ENCODE peak calls at places on chromosome 9, in four cellular contexts. J is naive thymus-derived CD4-positive, alpha-beta T cell; H is CD8-positive, alpha-beta T cell; U is HCT116. M is an unnamed sample. For H3K4me1, the result is how much of the 10 kb centered on the place peaks cover.

GRCh38 chr9:116099821-116100220 is 53.8 kb upstream of the PAPPA start:
- DNase-seq in J (no peak), H (no peak), U (no peak), M (no peak)

GRCh38 chr9:97907632-97908031 is 14.7 kb downstream of the TRMO start:
- DNase-seq in J (no peak), H (no peak), U (no peak), M (no peak)

GRCh38 chr9:119280740-119281485 is 88.3 kb downstream of the BRINP1 start:
- DNase-seq in J (no peak), H (no peak), U (no peak), M (no peak)

GRCh38 chr9:19303216-19303615 is 72.7 kb downstream of the DENND4C start:
- DNase-seq in J (no peak), H (no peak), U (no peak), M (no peak)

GRCh38 chr9:32707326-32707725 is 71.9 kb upstream of the TAF1L start:
- DNase-seq in J (no peak), H (no peak), U (no peak), M (no peak)

GRCh38 chr9:68969538-68969937 is 44.4 kb downstream of the PRKACG start:
- DNase-seq in J (no peak), H (no peak), U (no peak), M (no peak)

GRCh38 chr9:16082796-16083195 is 530.0 kb downstream of the CCDC171 start:
- DNase-seq in J (no peak), H (no peak), U (no peak), M (no peak)

GRCh38 chr9:136286987-136287379 is 16.9 kb downstream of the CCDC187 start:
- DNase-seq in J (no peak), H (no peak), U (no peak), M (no peak)

GRCh38 chr9:134738869-134739659 is 97.5 kb downstream of the COL5A1 start:
- DNase-seq in J (peak), H (peak), U (peak), M (peak)

GRCh38 chr9:76730795-76731194 is 33.4 kb upstream of the PCA3 start:
- DNase-seq in J (no peak), H (no peak), U (no peak), M (no peak)

GRCh38 chr9:78539188-78539587 is 242.3 kb downstream of the PSAT1 start:
- DNase-seq in J (no peak), H (no peak), U (no peak), M (no peak)

GRCh38 chr9:134964271-134964670 is 46.6 kb upstream of the FCN1 start:
- DNase-seq in J (no peak), H (no peak), U (no peak), M (no peak)

GRCh38 chr9:89879276-89879675 is 274.5 kb downstream of the GADD45G start:
- DNase-seq in J (no peak), H (peak), U (no peak), M (no peak)

GRCh38 chr9:36358486-36358885 is 41.6 kb downstream of the RNF38 start:
- DNase-seq in J (no peak), H (no peak), U (no peak), M (no peak)

GRCh38 chr9:32776201-32776600 is 7.1 kb upstream of the TMEM215 start:
- DNase-seq in J (no peak), H (no peak), U (no peak), M (no peak)

GRCh38 chr9:135974220-135974573 is 13.0 kb upstream of the UBAC1 start:
- DNase-seq in J (no peak), H (no peak), U (no peak), M (no peak)

GRCh38 chr9:87537625-87538024 is 40.0 kb downstream of the DAPK1 start:
- DNase-seq in J (no peak), H (no peak), U (no peak), M (no peak)

GRCh38 chr9:77597057-77597456 is 51.1 kb downstream of the GNA14 start:
- DNase-seq in J (no peak), H (no peak), U (no peak), M (no peak)

GRCh38 chr9:123555612-123556011 is 199.6 kb downstream of the CRB2 start:
- DNase-seq in J (no peak), H (no peak), U (no peak), M (no peak)

GRCh38 chr9:5695860-5696259 is 67.0 kb downstream of the RIC1 start:
- DNase-seq in J (no peak), H (no peak), U (no peak), M (no peak)

GRCh38 chr9:2764371-2764770 is 47.1 kb downstream of the KCNV2 start:
- DNase-seq in J (peak), H (no peak), U (no peak), M (peak)

GRCh38 chr9:2761424-2761823 is 44.1 kb downstream of the KCNV2 start:
- DNase-seq in J (no peak), H (no peak), U (no peak), M (peak)

GRCh38 chr9:2768330-2768729 is 51.0 kb downstream of the KCNV2 start:
- DNase-seq in J (no peak), H (no peak), U (no peak), M (no peak)

GRCh38 chr9:2767800-2768199 is 50.5 kb downstream of the KCNV2 start:
- DNase-seq in J (no peak), H (no peak), U (no peak), M (no peak)

GRCh38 chr9:2765250-2765880 is 48.1 kb downstream of the KCNV2 start:
- DNase-seq in J (no peak), H (no peak), U (no peak), M (no peak)
- H3K4me1 ChIP-seq in J (under half), H (under half), U (under half), M (under half)

GRCh38 chr9:120882935-120883607 is 6.1 kb upstream of the PHF19 start:
- DNase-seq in J (no peak), H (no peak), U (no peak), M (no peak)
- H3K4me1 ChIP-seq in J (half or more), H (half or more), U (under half), M (half or more)

GRCh38 chr9:25418974-25419373 is 259.3 kb downstream of the TUSC1 start:
- DNase-seq in J (no peak), H (no peak), U (no peak), M (no peak)
- H3K4me1 ChIP-seq in J (under half), H (under half), U (under half), M (under half)

GRCh38 chr9:109451311-109452025 is 46.6 kb downstream of the PTPN3 start:
- DNase-seq in J (no peak), H (no peak), U (no peak), M (no peak)
- H3K4me1 ChIP-seq in J (under half), H (under half), U (under half), M (under half)

DNA sequence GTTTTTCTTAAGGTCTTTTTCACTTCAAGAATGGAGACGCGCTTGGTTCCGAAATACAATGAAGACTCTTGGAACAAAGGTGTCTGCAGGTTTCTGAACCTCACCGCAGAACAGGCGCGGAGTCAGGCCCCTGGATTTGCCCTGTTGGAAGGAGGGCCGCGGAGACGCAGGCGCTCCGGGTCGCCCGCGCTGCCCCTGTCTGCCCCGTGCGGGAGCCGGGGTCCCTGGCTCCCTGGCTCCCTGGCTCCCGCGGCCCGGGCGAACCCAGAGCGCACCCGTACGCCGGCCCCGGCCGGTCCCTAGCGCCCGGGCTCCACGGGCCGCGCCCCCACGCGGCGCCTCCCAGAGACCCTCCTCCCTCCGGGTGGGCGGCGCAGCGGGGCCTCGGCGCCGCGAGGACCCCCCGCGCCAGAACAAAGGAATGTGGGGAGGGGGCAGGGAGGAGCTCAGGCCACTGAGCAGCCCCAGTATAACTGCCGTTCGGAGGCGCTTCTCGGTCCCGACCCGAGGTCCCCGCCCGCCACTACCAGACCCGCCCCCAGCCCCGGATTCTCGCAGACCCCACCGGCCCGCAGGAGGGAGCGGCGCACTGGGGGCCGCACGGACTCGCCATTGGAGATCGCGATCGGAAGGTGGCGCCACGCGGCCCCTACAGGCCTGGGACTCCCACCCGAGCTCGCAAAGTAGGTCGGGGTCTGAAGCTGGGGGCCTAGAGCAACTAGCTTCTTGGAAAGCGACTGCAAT is 2.4 kb downstream of the NFIL3 start:
- DNase-seq in J (no peak), H (no peak), U (no peak), M (no peak)
- H3K4me1 ChIP-seq in J (under half), H (under half), U (under half), M (under half)

GRCh38 chr9:121750259-121750714 is 98.9 kb downstream of the DAB2IP start:
- DNase-seq in J (no peak), H (no peak), U (no peak), M (no peak)
- H3K4me1 ChIP-seq in J (under half), H (under half), U (under half), M (under half)

DNA sequence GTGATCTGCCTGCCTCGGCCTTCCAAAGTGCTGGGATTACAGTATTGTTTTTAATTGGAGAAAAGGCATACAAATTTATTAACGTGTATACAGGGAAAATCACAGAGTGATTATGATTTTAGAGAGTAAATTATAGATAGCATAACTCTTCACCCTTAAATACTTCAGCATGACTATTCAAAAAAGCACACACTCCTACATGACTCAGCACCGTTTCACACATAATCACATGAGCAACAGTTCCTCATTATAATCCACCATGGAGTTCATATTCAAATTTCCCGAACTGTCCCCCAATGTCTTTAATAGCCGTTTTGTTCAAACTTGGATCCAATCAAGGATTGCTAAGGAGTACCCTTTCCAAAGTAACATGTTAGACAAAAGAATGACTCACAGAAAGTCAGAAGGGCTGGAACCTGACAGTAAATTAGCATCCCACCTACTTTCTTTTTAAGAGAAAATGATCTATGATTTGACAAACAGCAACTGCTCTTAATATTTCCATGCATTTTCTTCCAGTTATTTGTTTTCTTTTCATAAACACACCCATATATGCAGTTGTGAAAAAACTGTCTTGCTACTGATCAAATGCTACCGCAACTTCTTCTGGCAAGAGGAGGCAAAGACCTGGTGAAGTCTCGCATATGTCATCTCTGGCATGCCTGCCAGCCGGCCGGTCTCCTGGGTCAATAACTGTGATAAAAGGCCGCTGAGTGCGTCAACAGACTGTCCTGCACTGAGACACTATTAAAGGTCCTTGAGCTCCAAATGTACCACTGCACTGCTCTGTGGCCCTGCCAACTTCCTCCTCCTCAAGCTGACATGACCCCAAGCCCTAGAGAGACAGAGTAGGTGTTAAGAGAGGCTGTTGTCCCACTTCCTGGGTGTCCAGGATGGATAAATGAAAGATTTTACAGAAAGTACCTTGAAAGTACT is 31.9 kb downstream of the RAPGEF1 start:
- DNase-seq in J (no peak), H (no peak), U (no peak), M (peak)
- H3K4me1 ChIP-seq in J (under half), H (under half), U (under half), M (half or more)